ENCODE peak calls at places on chromosomes 6 and 20, in six cellular contexts. R, X, T, H, M and K are unnamed samples.

GRCh38 chr6:145731432-145731831 is 3.9 kb downstream of the EPM2A start:
- DNase-seq in R (no peak), X (no peak), T (no peak), H (no peak), M (no peak), K (no peak)

GRCh38 chr20:49896204-49896603 is 19.1 kb downstream of the SPATA2 start:
- DNase-seq in R (no peak), X (no peak), T (no peak), H (no peak), M (no peak), K (no peak)

GRCh38 chr20:9301129-9302072 is 213.0 kb upstream of the LAMP5 start:
- DNase-seq in R (no peak), X (no peak), T (peak; percentile 68), H (no peak), M (no peak), K (no peak)

GRCh38 chr20:44465001-44465560 is 10.6 kb upstream of the TTPAL start:
- DNase-seq in R (no peak), X (no peak), T (no peak), H (no peak), M (no peak), K (no peak)

GRCh38 chr6:158270389-158271127 is 41.7 kb upstream of the TULP4 start:
- DNase-seq in R (no peak), X (no peak), T (no peak), H (no peak), M (no peak), K (no peak)

GRCh38 chr6:27668442-27669275 is 195.8 kb upstream of the ZNF184 start:
- DNase-seq in R (peak; percentile 30), X (no peak), T (no peak), H (no peak), M (peak; percentile 28), K (no peak)

GRCh38 chr20:19427913-19428800 is 215.7 kb downstream of the SLC24A3 start:
- DNase-seq in R (no peak), X (no peak), T (no peak), H (no peak), M (no peak), K (no peak)

GRCh38 chr6:107655245-107655644 is 165.3 kb downstream of the SOBP start:
- DNase-seq in R (peak; percentile 78), X (no peak), T (no peak), H (no peak), M (no peak), K (no peak)

GRCh38 chr20:42366626-42367025 is 748.4 kb upstream of the CHD6 start:
- DNase-seq in R (no peak), X (no peak), T (no peak), H (no peak), M (no peak), K (no peak)

GRCh38 chr6:157172088-157172768 is 151.1 kb downstream of the TMEM242 start:
- DNase-seq in R (no peak), X (no peak), T (no peak), H (no peak), M (no peak), K (no peak)
- TF ChIP-seq CTCF in R (no peak), X (no peak), T (no peak), H (no peak), M (no peak), K (no peak)

GRCh38 chr6:13573255-13573654 is 1.1 kb upstream of the SIRT5 start:
- DNase-seq in R (no peak), X (no peak), T (no peak), H (no peak), M (no peak), K (no peak)
- H3K4me3 ChIP-seq in R (peak overlapping the region; percentile 76), X (peak overlapping the region; percentile 75), T (peak overlapping the region; percentile 81), H (peak overlapping the region; percentile 97), M (no peak overlapping the region), K (peak overlapping the region; percentile 63)

GRCh38 chr6:110325197-110325596 is 33.0 kb downstream of the METTL24 start:
- DNase-seq in R (no peak), X (no peak), T (peak; percentile 79), H (no peak), M (peak; percentile 42), K (no peak)

GRCh38 chr6:110320307-110320706 is 37.8 kb downstream of the METTL24 start:
- DNase-seq in R (no peak), X (no peak), T (no peak), H (no peak), M (no peak), K (no peak)

GRCh38 chr6:110319843-110320242 is 38.3 kb downstream of the METTL24 start:
- DNase-seq in R (no peak), X (no peak), T (no peak), H (no peak), M (no peak), K (no peak)

GRCh38 chr6:110322151-110323003 is 35.8 kb downstream of the METTL24 start:
- DNase-seq in R (no peak), X (no peak), T (no peak), H (no peak), M (no peak), K (no peak)

DNA sequence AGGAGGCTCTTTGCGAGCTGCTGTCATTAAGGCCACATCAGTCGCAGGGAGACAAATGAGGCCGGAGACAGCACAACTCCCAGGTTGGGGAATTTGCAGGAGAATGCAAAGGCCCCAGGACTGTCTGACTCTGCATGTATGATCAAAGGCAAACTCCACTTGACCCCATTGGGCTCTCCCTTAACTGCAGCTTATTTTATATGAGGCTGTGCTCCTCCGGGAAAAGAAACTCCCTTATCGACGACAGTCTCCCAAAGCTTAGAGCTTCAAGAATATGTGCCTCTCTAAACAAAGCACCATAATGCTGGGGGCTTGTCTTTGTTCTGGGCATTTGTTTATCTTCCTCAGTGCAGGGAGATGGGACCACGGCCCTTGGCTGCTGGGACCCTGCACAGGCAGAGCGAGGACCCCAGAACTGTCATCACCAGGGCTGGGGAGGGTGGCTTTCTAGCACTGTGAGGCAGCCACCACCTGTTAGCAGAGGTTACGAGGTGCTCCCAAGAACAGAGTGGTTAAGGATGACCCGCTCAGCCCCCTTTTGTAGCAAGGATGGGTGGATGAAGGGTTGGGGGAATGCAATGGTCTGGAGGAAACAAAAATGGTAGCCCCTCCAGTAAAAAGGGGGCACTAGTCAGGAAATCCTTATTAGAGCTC is 35.0 kb downstream of the METTL24 start:
- DNase-seq in R (no peak), X (no peak), T (no peak), H (no peak), M (no peak), K (no peak)
- H3K27ac ChIP-seq in R (no peak overlapping the region), X (no peak overlapping the region), T (no peak overlapping the region), H (no peak overlapping the region), M (peak overlapping the region; percentile 61), K (no peak overlapping the region)

DNA sequence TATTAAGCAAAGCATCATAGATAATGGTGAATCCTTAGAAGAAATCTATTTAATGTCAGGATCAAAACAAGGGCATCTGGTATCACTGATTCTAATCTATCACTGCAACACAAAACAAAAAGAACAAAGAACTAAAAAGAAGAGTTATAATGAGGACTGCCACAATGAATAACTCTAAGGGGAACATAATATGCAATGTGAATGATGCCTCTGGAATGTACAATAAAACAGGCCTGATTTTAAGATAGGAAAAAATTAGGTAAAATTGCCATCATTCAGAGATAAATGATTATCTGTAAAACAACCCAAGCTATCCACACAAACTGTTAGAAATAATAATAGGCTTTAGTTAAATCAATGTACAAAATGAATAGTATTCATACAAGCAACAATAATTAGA is 936.7 kb upstream of the CITED2 start:
- DNase-seq in R (no peak), X (no peak), T (no peak), H (no peak), M (no peak), K (no peak)
- TF ChIP-seq CTCF in R (no peak), X (no peak), T (no peak), H (no peak), M (no peak), K (no peak)

GRCh38 chr6:149463781-149464180 is 21.0 kb downstream of the ZC3H12D start:
- DNase-seq in R (no peak), X (no peak), T (no peak), H (no peak), M (no peak), K (no peak)

GRCh38 chr6:149468179-149468578 is 16.6 kb downstream of the ZC3H12D start:
- DNase-seq in R (peak; percentile 84), X (no peak), T (no peak), H (no peak), M (no peak), K (no peak)

GRCh38 chr6:149467265-149467664 is 17.5 kb downstream of the ZC3H12D start:
- DNase-seq in R (peak; percentile 27), X (no peak), T (no peak), H (no peak), M (no peak), K (no peak)

GRCh38 chr6:149461670-149462069 is 23.1 kb downstream of the ZC3H12D start:
- DNase-seq in R (no peak), X (no peak), T (no peak), H (no peak), M (no peak), K (no peak)

DNA sequence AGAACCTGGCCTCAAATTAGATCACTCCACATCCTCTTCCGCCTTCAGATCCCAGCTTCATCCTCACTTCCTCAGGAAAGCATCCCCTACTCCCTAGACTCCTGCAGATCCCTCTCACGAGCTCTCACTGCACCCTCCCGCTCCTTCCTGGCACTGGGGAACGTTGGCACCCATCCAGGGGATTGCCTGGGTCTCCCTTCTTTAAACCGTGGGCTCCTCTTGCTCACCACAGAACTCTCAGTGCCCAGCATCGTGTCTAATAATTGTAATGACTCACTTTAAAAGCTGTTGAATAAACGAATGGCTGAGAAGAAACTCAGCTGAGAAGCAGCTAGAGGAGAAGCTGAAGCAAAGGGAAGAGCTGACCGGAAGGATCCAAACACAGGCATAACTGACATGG is 20.4 kb downstream of the ZC3H12D start:
- DNase-seq in R (no peak), X (peak; percentile 36), T (no peak), H (no peak), M (no peak), K (no peak)
- H3K4me3 ChIP-seq in R (no peak overlapping the region), X (no peak overlapping the region), T (no peak overlapping the region), H (no peak overlapping the region), M (no peak overlapping the region), K (no peak overlapping the region)

GRCh38 chr20:14830466-14830865 is 493.1 kb upstream of the FLRT3 start:
- DNase-seq in R (no peak), X (no peak), T (no peak), H (no peak), M (no peak), K (no peak)

GRCh38 chr20:14828459-14828858 is 491.0 kb upstream of the FLRT3 start:
- DNase-seq in R (no peak), X (no peak), T (no peak), H (no peak), M (no peak), K (no peak)

GRCh38 chr20:14829897-14830296 is 492.5 kb upstream of the FLRT3 start:
- DNase-seq in R (no peak), X (no peak), T (no peak), H (no peak), M (no peak), K (no peak)

GRCh38 chr20:14832630-14833029 is 495.2 kb upstream of the FLRT3 start:
- DNase-seq in R (no peak), X (no peak), T (no peak), H (no peak), M (no peak), K (no peak)

DNA sequence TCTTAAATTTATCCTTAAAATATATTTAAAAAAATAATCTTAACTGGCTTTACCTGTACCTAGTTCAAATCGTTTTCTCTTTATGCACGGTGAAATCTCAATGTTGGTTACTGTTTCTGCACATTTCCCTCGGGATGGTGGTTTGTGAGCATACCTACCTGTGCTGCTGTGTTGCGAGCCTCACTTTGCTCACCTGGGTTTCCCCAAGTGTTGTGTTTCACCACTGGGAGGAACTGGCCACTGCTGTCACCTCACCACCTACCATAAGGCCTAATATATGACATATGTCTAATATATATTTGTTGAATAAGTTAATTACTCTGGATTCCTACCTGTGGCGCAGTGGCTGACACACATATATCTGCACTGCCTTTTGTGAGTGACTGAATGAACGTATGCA is 493.5 kb upstream of the FLRT3 start:
- DNase-seq in R (no peak), X (no peak), T (no peak), H (no peak), M (no peak), K (no peak)
- H3K27ac ChIP-seq in R (no peak overlapping the region), X (no peak overlapping the region), T (no peak overlapping the region), H (no peak overlapping the region), M (no peak overlapping the region), K (no peak overlapping the region)